ENCODE peak calls at places on chromosome 6, in eight cellular contexts. One of them, this sample, is unnamed.

GRCh38 chr6:139308936-139309603 is 17.3 kb upstream of the TXLNB start:
- DNase-seq in SIG-M5: no peak
- DNase-seq in T1000: no peak
- DNase-seq in stimulated activated CD4-positive, alpha-beta T cell treated with anti-CD3 and anti-CD28 coated beads, TNF-alpha, amount 100 ng/mL, for 1 hour: no peak
- DNase-seq in Daoy: peak; percentile 7
- DNase-seq in sigmoid colon: peak; percentile 76
- DNase-seq in PC-9: no peak
- DNase-seq in activated naive CD8-positive, alpha-beta T cell treated with anti-CD3 and anti-CD28 coated beads, Interleukin-2, amount 50 U/mL, for 24 hours: no peak
- DNase-seq in this sample: no peak

GRCh38 chr6:106411034-106411433 is 50.5 kb downstream of the CRYBG1 start:
- DNase-seq in SIG-M5: no peak
- DNase-seq in T1000: no peak
- DNase-seq in stimulated activated CD4-positive, alpha-beta T cell treated with anti-CD3 and anti-CD28 coated beads, TNF-alpha, amount 100 ng/mL, for 1 hour: no peak
- DNase-seq in Daoy: no peak
- DNase-seq in sigmoid colon: no peak
- DNase-seq in PC-9: no peak
- DNase-seq in activated naive CD8-positive, alpha-beta T cell treated with anti-CD3 and anti-CD28 coated beads, Interleukin-2, amount 50 U/mL, for 24 hours: no peak
- DNase-seq in this sample: no peak

GRCh38 chr6:53959717-53960116 is 151.5 kb upstream of the MLIP start:
- DNase-seq in SIG-M5: no peak
- DNase-seq in T1000: no peak
- DNase-seq in stimulated activated CD4-positive, alpha-beta T cell treated with anti-CD3 and anti-CD28 coated beads, TNF-alpha, amount 100 ng/mL, for 1 hour: no peak
- DNase-seq in Daoy: no peak
- DNase-seq in sigmoid colon: no peak
- DNase-seq in PC-9: no peak
- DNase-seq in activated naive CD8-positive, alpha-beta T cell treated with anti-CD3 and anti-CD28 coated beads, Interleukin-2, amount 50 U/mL, for 24 hours: no peak
- DNase-seq in this sample: peak; percentile 4

GRCh38 chr6:137106183-137106582 is 61.4 kb upstream of the IL20RA start:
- DNase-seq in SIG-M5: no peak
- DNase-seq in T1000: no peak
- DNase-seq in stimulated activated CD4-positive, alpha-beta T cell treated with anti-CD3 and anti-CD28 coated beads, TNF-alpha, amount 100 ng/mL, for 1 hour: no peak
- DNase-seq in Daoy: no peak
- DNase-seq in sigmoid colon: no peak
- DNase-seq in PC-9: no peak
- DNase-seq in activated naive CD8-positive, alpha-beta T cell treated with anti-CD3 and anti-CD28 coated beads, Interleukin-2, amount 50 U/mL, for 24 hours: no peak
- DNase-seq in this sample: no peak

GRCh38 chr6:115947964-115948541 is 112.6 kb downstream of the FRK start:
- DNase-seq in SIG-M5: no peak
- DNase-seq in T1000: no peak
- DNase-seq in stimulated activated CD4-positive, alpha-beta T cell treated with anti-CD3 and anti-CD28 coated beads, TNF-alpha, amount 100 ng/mL, for 1 hour: no peak
- DNase-seq in Daoy: no peak
- DNase-seq in sigmoid colon: no peak
- DNase-seq in PC-9: peak; percentile 26
- DNase-seq in activated naive CD8-positive, alpha-beta T cell treated with anti-CD3 and anti-CD28 coated beads, Interleukin-2, amount 50 U/mL, for 24 hours: no peak
- DNase-seq in this sample: no peak

GRCh38 chr6:41427642-41428401 is 92.4 kb downstream of the NCR2 start:
- DNase-seq in SIG-M5: no peak
- DNase-seq in T1000: no peak
- DNase-seq in stimulated activated CD4-positive, alpha-beta T cell treated with anti-CD3 and anti-CD28 coated beads, TNF-alpha, amount 100 ng/mL, for 1 hour: no peak
- DNase-seq in Daoy: peak; percentile 65
- DNase-seq in sigmoid colon: peak; percentile 75
- DNase-seq in PC-9: no peak
- DNase-seq in activated naive CD8-positive, alpha-beta T cell treated with anti-CD3 and anti-CD28 coated beads, Interleukin-2, amount 50 U/mL, for 24 hours: peak; percentile 31
- DNase-seq in this sample: no peak

GRCh38 chr6:27863962-27864905 is 48.0 kb downstream of the OR2B2 start:
- DNase-seq in SIG-M5: no peak
- DNase-seq in T1000: no peak
- DNase-seq in stimulated activated CD4-positive, alpha-beta T cell treated with anti-CD3 and anti-CD28 coated beads, TNF-alpha, amount 100 ng/mL, for 1 hour: no peak
- DNase-seq in Daoy: no peak
- DNase-seq in sigmoid colon: no peak
- DNase-seq in PC-9: no peak
- DNase-seq in activated naive CD8-positive, alpha-beta T cell treated with anti-CD3 and anti-CD28 coated beads, Interleukin-2, amount 50 U/mL, for 24 hours: peak; percentile 36
- DNase-seq in this sample: no peak

GRCh38 chr6:75484535-75484934 is 9.1 kb downstream of the FILIP1 start:
- DNase-seq in SIG-M5: no peak
- DNase-seq in T1000: no peak
- DNase-seq in stimulated activated CD4-positive, alpha-beta T cell treated with anti-CD3 and anti-CD28 coated beads, TNF-alpha, amount 100 ng/mL, for 1 hour: no peak
- DNase-seq in Daoy: no peak
- DNase-seq in sigmoid colon: no peak
- DNase-seq in PC-9: no peak
- DNase-seq in activated naive CD8-positive, alpha-beta T cell treated with anti-CD3 and anti-CD28 coated beads, Interleukin-2, amount 50 U/mL, for 24 hours: no peak
- DNase-seq in this sample: no peak

GRCh38 chr6:43076928-43077809 is 1.1 kb downstream of the PTK7 start:
- DNase-seq in SIG-M5: no peak
- DNase-seq in T1000: peak; percentile 11
- DNase-seq in stimulated activated CD4-positive, alpha-beta T cell treated with anti-CD3 and anti-CD28 coated beads, TNF-alpha, amount 100 ng/mL, for 1 hour: no peak
- DNase-seq in Daoy: peak; percentile 86
- DNase-seq in sigmoid colon: no peak
- DNase-seq in PC-9: peak; percentile 47
- DNase-seq in activated naive CD8-positive, alpha-beta T cell treated with anti-CD3 and anti-CD28 coated beads, Interleukin-2, amount 50 U/mL, for 24 hours: no peak
- DNase-seq in this sample: no peak

GRCh38 chr6:4667591-4667990 is 108.6 kb upstream of the CDYL start:
- DNase-seq in SIG-M5: no peak
- DNase-seq in T1000: no peak
- DNase-seq in stimulated activated CD4-positive, alpha-beta T cell treated with anti-CD3 and anti-CD28 coated beads, TNF-alpha, amount 100 ng/mL, for 1 hour: no peak
- DNase-seq in Daoy: no peak
- DNase-seq in sigmoid colon: no peak
- DNase-seq in PC-9: no peak
- DNase-seq in activated naive CD8-positive, alpha-beta T cell treated with anti-CD3 and anti-CD28 coated beads, Interleukin-2, amount 50 U/mL, for 24 hours: no peak
- DNase-seq in this sample: no peak

GRCh38 chr6:113148576-113148975 is 708.6 kb upstream of the MARCKS start:
- DNase-seq in SIG-M5: no peak
- DNase-seq in T1000: no peak
- DNase-seq in stimulated activated CD4-positive, alpha-beta T cell treated with anti-CD3 and anti-CD28 coated beads, TNF-alpha, amount 100 ng/mL, for 1 hour: no peak
- DNase-seq in Daoy: no peak
- DNase-seq in sigmoid colon: no peak
- DNase-seq in PC-9: no peak
- DNase-seq in activated naive CD8-positive, alpha-beta T cell treated with anti-CD3 and anti-CD28 coated beads, Interleukin-2, amount 50 U/mL, for 24 hours: no peak
- DNase-seq in this sample: no peak

GRCh38 chr6:112443666-112444065 is 96.5 kb downstream of the RFPL4B start:
- DNase-seq in SIG-M5: no peak
- DNase-seq in T1000: no peak
- DNase-seq in stimulated activated CD4-positive, alpha-beta T cell treated with anti-CD3 and anti-CD28 coated beads, TNF-alpha, amount 100 ng/mL, for 1 hour: no peak
- DNase-seq in Daoy: no peak
- DNase-seq in sigmoid colon: peak; percentile 84
- DNase-seq in PC-9: no peak
- DNase-seq in activated naive CD8-positive, alpha-beta T cell treated with anti-CD3 and anti-CD28 coated beads, Interleukin-2, amount 50 U/mL, for 24 hours: no peak
- DNase-seq in this sample: no peak

GRCh38 chr6:100470721-100471120 is 6.0 kb upstream of the SIM1 start:
- DNase-seq in SIG-M5: no peak
- DNase-seq in T1000: no peak
- DNase-seq in stimulated activated CD4-positive, alpha-beta T cell treated with anti-CD3 and anti-CD28 coated beads, TNF-alpha, amount 100 ng/mL, for 1 hour: no peak
- DNase-seq in Daoy: no peak
- DNase-seq in sigmoid colon: no peak
- DNase-seq in PC-9: no peak
- DNase-seq in activated naive CD8-positive, alpha-beta T cell treated with anti-CD3 and anti-CD28 coated beads, Interleukin-2, amount 50 U/mL, for 24 hours: no peak
- DNase-seq in this sample: no peak

GRCh38 chr6:24215068-24215467 is 89.1 kb downstream of the NRSN1 start:
- DNase-seq in SIG-M5: no peak
- DNase-seq in T1000: no peak
- DNase-seq in stimulated activated CD4-positive, alpha-beta T cell treated with anti-CD3 and anti-CD28 coated beads, TNF-alpha, amount 100 ng/mL, for 1 hour: no peak
- DNase-seq in Daoy: no peak
- DNase-seq in sigmoid colon: no peak
- DNase-seq in PC-9: no peak
- DNase-seq in activated naive CD8-positive, alpha-beta T cell treated with anti-CD3 and anti-CD28 coated beads, Interleukin-2, amount 50 U/mL, for 24 hours: no peak
- DNase-seq in this sample: no peak

GRCh38 chr6:7323074-7323473 is 10.1 kb upstream of the SSR1 start:
- DNase-seq in SIG-M5: no peak
- DNase-seq in T1000: no peak
- DNase-seq in stimulated activated CD4-positive, alpha-beta T cell treated with anti-CD3 and anti-CD28 coated beads, TNF-alpha, amount 100 ng/mL, for 1 hour: no peak
- DNase-seq in Daoy: no peak
- DNase-seq in sigmoid colon: no peak
- DNase-seq in PC-9: no peak
- DNase-seq in activated naive CD8-positive, alpha-beta T cell treated with anti-CD3 and anti-CD28 coated beads, Interleukin-2, amount 50 U/mL, for 24 hours: no peak
- DNase-seq in this sample: no peak

GRCh38 chr6:68689910-68690309 is 54.8 kb downstream of the ADGRB3 start:
- DNase-seq in SIG-M5: no peak
- DNase-seq in T1000: no peak
- DNase-seq in stimulated activated CD4-positive, alpha-beta T cell treated with anti-CD3 and anti-CD28 coated beads, TNF-alpha, amount 100 ng/mL, for 1 hour: no peak
- DNase-seq in Daoy: no peak
- DNase-seq in sigmoid colon: no peak
- DNase-seq in PC-9: no peak
- DNase-seq in activated naive CD8-positive, alpha-beta T cell treated with anti-CD3 and anti-CD28 coated beads, Interleukin-2, amount 50 U/mL, for 24 hours: no peak
- DNase-seq in this sample: no peak

GRCh38 chr6:148521586-148521985 is 178.9 kb downstream of the SASH1 start:
- DNase-seq in SIG-M5: no peak
- DNase-seq in T1000: no peak
- DNase-seq in stimulated activated CD4-positive, alpha-beta T cell treated with anti-CD3 and anti-CD28 coated beads, TNF-alpha, amount 100 ng/mL, for 1 hour: no peak
- DNase-seq in Daoy: no peak
- DNase-seq in sigmoid colon: no peak
- DNase-seq in PC-9: no peak
- DNase-seq in activated naive CD8-positive, alpha-beta T cell treated with anti-CD3 and anti-CD28 coated beads, Interleukin-2, amount 50 U/mL, for 24 hours: no peak
- DNase-seq in this sample: no peak

GRCh38 chr6:11370191-11371018 is 137.9 kb upstream of the NEDD9 start:
- DNase-seq in SIG-M5: no peak
- DNase-seq in T1000: no peak
- DNase-seq in stimulated activated CD4-positive, alpha-beta T cell treated with anti-CD3 and anti-CD28 coated beads, TNF-alpha, amount 100 ng/mL, for 1 hour: no peak
- DNase-seq in Daoy: no peak
- DNase-seq in sigmoid colon: no peak
- DNase-seq in PC-9: no peak
- DNase-seq in activated naive CD8-positive, alpha-beta T cell treated with anti-CD3 and anti-CD28 coated beads, Interleukin-2, amount 50 U/mL, for 24 hours: no peak
- DNase-seq in this sample: no peak

GRCh38 chr6:7650876-7651275 is 60.9 kb downstream of the SNRNP48 start:
- DNase-seq in SIG-M5: no peak
- DNase-seq in T1000: no peak
- DNase-seq in stimulated activated CD4-positive, alpha-beta T cell treated with anti-CD3 and anti-CD28 coated beads, TNF-alpha, amount 100 ng/mL, for 1 hour: no peak
- DNase-seq in Daoy: no peak
- DNase-seq in sigmoid colon: no peak
- DNase-seq in PC-9: no peak
- DNase-seq in activated naive CD8-positive, alpha-beta T cell treated with anti-CD3 and anti-CD28 coated beads, Interleukin-2, amount 50 U/mL, for 24 hours: no peak
- DNase-seq in this sample: no peak

GRCh38 chr6:26659042-26659359 is 545 bp downstream of the ZNF322 start:
- DNase-seq in SIG-M5: no peak
- DNase-seq in T1000: no peak
- DNase-seq in stimulated activated CD4-positive, alpha-beta T cell treated with anti-CD3 and anti-CD28 coated beads, TNF-alpha, amount 100 ng/mL, for 1 hour: no peak
- DNase-seq in Daoy: no peak
- DNase-seq in sigmoid colon: no peak
- DNase-seq in PC-9: no peak
- DNase-seq in activated naive CD8-positive, alpha-beta T cell treated with anti-CD3 and anti-CD28 coated beads, Interleukin-2, amount 50 U/mL, for 24 hours: no peak
- DNase-seq in this sample: no peak

GRCh38 chr6:147508871-147509608 is 550 bp downstream of the SAMD5 start:
- DNase-seq in SIG-M5: no peak
- DNase-seq in T1000: peak; percentile 52
- DNase-seq in stimulated activated CD4-positive, alpha-beta T cell treated with anti-CD3 and anti-CD28 coated beads, TNF-alpha, amount 100 ng/mL, for 1 hour: no peak
- DNase-seq in Daoy: no peak
- DNase-seq in sigmoid colon: no peak
- DNase-seq in PC-9: no peak
- DNase-seq in activated naive CD8-positive, alpha-beta T cell treated with anti-CD3 and anti-CD28 coated beads, Interleukin-2, amount 50 U/mL, for 24 hours: peak; percentile 2
- DNase-seq in this sample: no peak

This sample was measured in RCC 7860.